ENCODE peak calls at places on chromosomes 4 and X, in four cellular contexts. Z is PC-3; M is testis; F is CD8-positive, alpha-beta memory T cell. A is an unnamed sample.

GRCh38 chrX:122572461-122572860 is 611.6 kb upstream of the GRIA3 start:
- DNase-seq in F (no peak), M (no peak), Z (peak; percentile 4), A (no peak)

GRCh38 chrX:77451041-77451440 is 3.9 kb downstream of the FGF16 start:
- DNase-seq in M (no peak), Z (no peak), F (no peak), A (no peak)

GRCh38 chr4:14023901-14024300 is 396.4 kb upstream of the BOD1L1 start:
- DNase-seq in Z (no peak), F (no peak), M (no peak), A (no peak)

GRCh38 chr4:3010577-3010976 is 47.2 kb downstream of the GRK4 start:
- DNase-seq in Z (peak; percentile 52), M (no peak), F (no peak), A (no peak)

GRCh38 chr4:148850257-148850995 is 408.2 kb upstream of the NR3C2 start:
- DNase-seq in Z (no peak), M (no peak), F (no peak), A (no peak)

GRCh38 chrX:31894152-31894551 is 822.3 kb upstream of the FTHL17 start:
- DNase-seq in Z (no peak), M (no peak), F (no peak), A (no peak)

GRCh38 chr4:123299212-123299651 is 97.4 kb upstream of the SPRY1 start:
- DNase-seq in Z (peak; percentile 69), F (no peak), M (no peak), A (no peak)

GRCh38 chr4:81116571-81116970 is 86.1 kb downstream of the BMP3 start:
- DNase-seq in M (no peak), F (no peak), Z (no peak), A (no peak)

GRCh38 chr4:47490550-47490949 is 5.5 kb downstream of the ATP10D start:
- DNase-seq in F (no peak), Z (peak; percentile 23), M (no peak), A (peak; percentile 32)

GRCh38 chr4:14596904-14597303 is 405.4 kb upstream of the CPEB2 start:
- DNase-seq in F (no peak), Z (peak; percentile 53), M (no peak), A (no peak)

GRCh38 chrX:123860506-123860840 is 620 bp downstream of the XIAP start:
- DNase-seq in M (peak; percentile 19), F (no peak), Z (peak; percentile 24), A (no peak)

GRCh38 chrX:72299891-72300630 is 5.7 kb downstream of the CITED1 start:
- DNase-seq in Z (no peak), M (no peak), F (no peak), A (no peak)

GRCh38 chr4:114890773-114891172 is 222.6 kb downstream of the NDST4 start:
- DNase-seq in F (no peak), Z (no peak), M (no peak), A (no peak)

GRCh38 chrX:15737957-15738685 is at the start of gene CA5B:
- DNase-seq in M (peak; percentile 94), F (peak; percentile 92), Z (peak; percentile 94), A (peak; percentile 51)

GRCh38 chrX:129566081-129566480 is 26.0 kb downstream of the OCRL start:
- DNase-seq in M (no peak), F (no peak), Z (no peak), A (no peak)

GRCh38 chr4:2800691-2801596 is 8.1 kb downstream of the SH3BP2 start:
- DNase-seq in F (no peak), M (peak; percentile 85), Z (no peak), A (no peak)

GRCh38 chr4:81421346-81422218 is 50.1 kb downstream of the RASGEF1B start:
- DNase-seq in M (no peak), F (no peak), Z (peak; percentile 89), A (no peak)

GRCh38 chr4:96354036-96354712 is 514.3 kb downstream of the PDHA2 start:
- DNase-seq in F (no peak), M (no peak), Z (no peak), A (no peak)

GRCh38 chr4:26864904-26865303 is 4.3 kb downstream of the STIM2 start:
- DNase-seq in Z (no peak), M (no peak), F (no peak), A (no peak)

GRCh38 chr4:26866781-26867180 is 6.1 kb downstream of the STIM2 start:
- DNase-seq in Z (no peak), M (no peak), F (no peak), A (no peak)

GRCh38 chr4:26870576-26871260 is 10.1 kb downstream of the STIM2 start:
- DNase-seq in M (no peak), Z (no peak), F (no peak), A (no peak)

GRCh38 chr4:26866203-26866602 is 5.6 kb downstream of the STIM2 start:
- DNase-seq in F (no peak), M (no peak), Z (no peak), A (no peak)

GRCh38 chr4:26867914-26868684 is 7.5 kb downstream of the STIM2 start:
- DNase-seq in F (no peak), M (peak; percentile 38), Z (no peak), A (no peak)
- H3K4me1 ChIP-seq in F (peaks cover 86% of the 10 kb centered on the region), M (peaks cover 12% of the 10 kb centered on the region), Z (peaks cover 6% of the 10 kb centered on the region), A (peaks cover 3% of the 10 kb centered on the region)

GRCh38 chr4:69773443-69773842 is 13.0 kb upstream of the SULT1B1 start:
- DNase-seq in M (no peak), F (no peak), Z (no peak), A (no peak)
- H3K4me1 ChIP-seq in M (no peaks in the 10 kb centered on the region), F (no peaks in the 10 kb centered on the region), Z (peaks cover 14% of the 10 kb centered on the region), A (no peaks in the 10 kb centered on the region)

DNA sequence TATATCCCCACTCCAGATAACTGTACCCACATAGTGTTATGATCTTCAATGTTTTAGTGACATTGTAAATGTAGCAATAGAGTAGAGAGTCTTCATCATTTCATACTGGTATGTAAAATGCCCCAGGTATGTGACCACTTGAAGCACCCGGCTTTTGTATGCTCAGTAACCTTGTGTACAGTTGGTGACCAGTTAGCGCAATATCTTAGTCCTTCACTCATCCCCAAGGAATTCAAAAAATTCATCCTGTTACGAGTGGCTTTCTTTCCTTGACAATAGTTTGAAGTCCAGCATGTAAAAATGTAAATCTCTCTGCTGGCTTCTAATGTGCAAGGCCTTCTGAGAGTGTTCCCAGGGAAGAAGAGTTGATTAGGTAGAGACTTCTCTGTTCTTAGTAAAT is 145.6 kb downstream of the ARX start:
- DNase-seq in M (no peak), Z (peak; percentile 33), F (no peak), A (no peak)
- H3K4me1 ChIP-seq in M (no peaks in the 10 kb centered on the region), Z (no peaks in the 10 kb centered on the region), F (no peaks in the 10 kb centered on the region), A (no peaks in the 10 kb centered on the region)

DNA sequence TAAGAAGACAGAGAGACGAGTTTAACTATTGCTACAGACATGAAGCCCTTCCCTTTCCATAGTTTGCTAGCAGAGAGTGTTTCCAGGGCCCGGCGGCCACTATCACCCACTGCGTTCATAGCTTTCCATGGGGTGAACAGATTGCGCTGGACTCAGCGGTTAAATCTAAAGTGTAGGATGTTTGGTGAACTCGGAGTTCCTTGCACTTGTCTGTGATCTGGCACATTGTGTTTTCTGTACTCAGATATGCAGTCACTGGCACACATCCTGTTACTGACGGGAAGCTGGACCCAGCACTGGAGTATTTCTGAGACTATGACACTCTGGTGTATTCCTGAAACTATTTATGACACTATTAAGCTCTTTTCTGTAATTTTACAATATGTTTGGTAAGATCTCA is 13.9 kb downstream of the CD99 start:
- DNase-seq in M (peak; percentile 61), F (no peak), Z (no peak), A (no peak)
- H3K4me1 ChIP-seq in M (peaks cover 82% of the 10 kb centered on the region), F (peaks cover 88% of the 10 kb centered on the region), Z (peaks cover 36% of the 10 kb centered on the region), A (no peaks in the 10 kb centered on the region)

GRCh38 chr4:87073187-87073569 is 138.4 kb downstream of the AFF1 start:
- DNase-seq in M (no peak), F (no peak), Z (no peak), A (no peak)

GRCh38 chr4:87073570-87074470 is 139.0 kb downstream of the AFF1 start:
- DNase-seq in M (peak; percentile 34), Z (peak; percentile 79), F (peak; percentile 18), A (no peak)

GRCh38 chr4:87068591-87069021 is 133.8 kb downstream of the AFF1 start:
- DNase-seq in F (no peak), Z (no peak), M (no peak), A (no peak)

GRCh38 chr4:87069037-87069742 is 134.4 kb downstream of the AFF1 start:
- DNase-seq in Z (no peak), F (no peak), M (no peak), A (no peak)

GRCh38 chr4:87071401-87071800 is 136.6 kb downstream of the AFF1 start:
- DNase-seq in M (no peak), F (no peak), Z (no peak), A (no peak)
- H3K4me1 ChIP-seq in M (peaks cover 15% of the 10 kb centered on the region), F (peaks cover 14% of the 10 kb centered on the region), Z (peaks cover 17% of the 10 kb centered on the region), A (no peaks in the 10 kb centered on the region)